ENCODE peak calls at places on chromosome 3, in seven cellular contexts. One of them, this sample, is unnamed.

GRCh38 chr3:107676469-107677309 is 153.9 kb downstream of the BBX start:
- DNase-seq in GM12878: no peak
- DNase-seq in GM06990: no peak
- DNase-seq in activated effector memory CD4-positive, alpha-beta T cell treated with Interleukin-2 at 50 U/mL for 16 hours: no peak
- DNase-seq in HT-29: peak; percentile 51
- DNase-seq in HCEC 1CT: peak; percentile 56
- DNase-seq in activated CD8-positive, alpha-beta memory T cell treated with anti-CD3 and anti-CD28 coated beads, Interleukin-2, amount 50 U/mL, for 48 hours: no peak
- DNase-seq in this sample: no peak

GRCh38 chr3:160830792-160831191 is 74.8 kb downstream of the PPM1L start:
- DNase-seq in activated effector memory CD4-positive, alpha-beta T cell treated with Interleukin-2 at 50 U/mL for 16 hours: no peak
- DNase-seq in GM12878: no peak
- DNase-seq in GM06990: no peak
- DNase-seq in HCEC 1CT: no peak
- DNase-seq in activated CD8-positive, alpha-beta memory T cell treated with anti-CD3 and anti-CD28 coated beads, Interleukin-2, amount 50 U/mL, for 48 hours: no peak
- DNase-seq in HT-29: no peak
- DNase-seq in this sample: no peak

GRCh38 chr3:106913966-106914365 is 463.3 kb upstream of the CCDC54 start:
- DNase-seq in GM12878: no peak
- DNase-seq in GM06990: no peak
- DNase-seq in activated effector memory CD4-positive, alpha-beta T cell treated with Interleukin-2 at 50 U/mL for 16 hours: no peak
- DNase-seq in HCEC 1CT: no peak
- DNase-seq in HT-29: no peak
- DNase-seq in activated CD8-positive, alpha-beta memory T cell treated with anti-CD3 and anti-CD28 coated beads, Interleukin-2, amount 50 U/mL, for 48 hours: no peak
- DNase-seq in this sample: no peak

GRCh38 chr3:12471228-12471627 is 13.1 kb upstream of the TSEN2 start:
- DNase-seq in HT-29: peak; percentile 83
- DNase-seq in activated effector memory CD4-positive, alpha-beta T cell treated with Interleukin-2 at 50 U/mL for 16 hours: no peak
- DNase-seq in HCEC 1CT: no peak
- DNase-seq in GM06990: no peak
- DNase-seq in GM12878: no peak
- DNase-seq in activated CD8-positive, alpha-beta memory T cell treated with anti-CD3 and anti-CD28 coated beads, Interleukin-2, amount 50 U/mL, for 48 hours: peak; percentile 74
- DNase-seq in this sample: no peak

GRCh38 chr3:67561995-67562394 is 92.4 kb downstream of the SUCLG2 start:
- DNase-seq in activated effector memory CD4-positive, alpha-beta T cell treated with Interleukin-2 at 50 U/mL for 16 hours: no peak
- DNase-seq in activated CD8-positive, alpha-beta memory T cell treated with anti-CD3 and anti-CD28 coated beads, Interleukin-2, amount 50 U/mL, for 48 hours: no peak
- DNase-seq in GM06990: no peak
- DNase-seq in HT-29: no peak
- DNase-seq in HCEC 1CT: no peak
- DNase-seq in GM12878: no peak
- DNase-seq in this sample: no peak

GRCh38 chr3:147411777-147412176 is 2.6 kb downstream of the ZIC1 start:
- DNase-seq in HT-29: no peak
- DNase-seq in HCEC 1CT: no peak
- DNase-seq in activated effector memory CD4-positive, alpha-beta T cell treated with Interleukin-2 at 50 U/mL for 16 hours: no peak
- DNase-seq in GM06990: no peak
- DNase-seq in activated CD8-positive, alpha-beta memory T cell treated with anti-CD3 and anti-CD28 coated beads, Interleukin-2, amount 50 U/mL, for 48 hours: no peak
- DNase-seq in GM12878: no peak
- DNase-seq in this sample: no peak

GRCh38 chr3:132536442-132537153 is 60.5 kb upstream of the ACKR4 start:
- DNase-seq in activated effector memory CD4-positive, alpha-beta T cell treated with Interleukin-2 at 50 U/mL for 16 hours: no peak
- DNase-seq in HT-29: peak; percentile 3
- DNase-seq in GM12878: no peak
- DNase-seq in activated CD8-positive, alpha-beta memory T cell treated with anti-CD3 and anti-CD28 coated beads, Interleukin-2, amount 50 U/mL, for 48 hours: no peak
- DNase-seq in GM06990: no peak
- DNase-seq in HCEC 1CT: peak; percentile 14
- DNase-seq in this sample: no peak

GRCh38 chr3:191455257-191455952 is 5.6 kb upstream of the PYDC2 start:
- DNase-seq in HCEC 1CT: no peak
- DNase-seq in GM06990: no peak
- DNase-seq in activated CD8-positive, alpha-beta memory T cell treated with anti-CD3 and anti-CD28 coated beads, Interleukin-2, amount 50 U/mL, for 48 hours: no peak
- DNase-seq in GM12878: peak; percentile 5
- DNase-seq in HT-29: no peak
- DNase-seq in activated effector memory CD4-positive, alpha-beta T cell treated with Interleukin-2 at 50 U/mL for 16 hours: no peak
- DNase-seq in this sample: no peak

GRCh38 chr3:150370982-150371381 is 37.1 kb upstream of the TSC22D2 start:
- DNase-seq in HT-29: no peak
- DNase-seq in GM12878: no peak
- DNase-seq in activated CD8-positive, alpha-beta memory T cell treated with anti-CD3 and anti-CD28 coated beads, Interleukin-2, amount 50 U/mL, for 48 hours: no peak
- DNase-seq in HCEC 1CT: peak; percentile 36
- DNase-seq in GM06990: no peak
- DNase-seq in activated effector memory CD4-positive, alpha-beta T cell treated with Interleukin-2 at 50 U/mL for 16 hours: no peak
- DNase-seq in this sample: no peak

GRCh38 chr3:55648591-55649318 is 161.6 kb upstream of the WNT5A start:
- DNase-seq in activated effector memory CD4-positive, alpha-beta T cell treated with Interleukin-2 at 50 U/mL for 16 hours: no peak
- DNase-seq in GM06990: no peak
- DNase-seq in activated CD8-positive, alpha-beta memory T cell treated with anti-CD3 and anti-CD28 coated beads, Interleukin-2, amount 50 U/mL, for 48 hours: no peak
- DNase-seq in GM12878: no peak
- DNase-seq in HCEC 1CT: no peak
- DNase-seq in HT-29: no peak
- DNase-seq in this sample: no peak

GRCh38 chr3:119639494-119640350 is 20.7 kb downstream of the POPDC2 start:
- DNase-seq in GM06990: peak; percentile 59
- DNase-seq in GM12878: no peak
- DNase-seq in activated CD8-positive, alpha-beta memory T cell treated with anti-CD3 and anti-CD28 coated beads, Interleukin-2, amount 50 U/mL, for 48 hours: no peak
- DNase-seq in HT-29: no peak
- DNase-seq in activated effector memory CD4-positive, alpha-beta T cell treated with Interleukin-2 at 50 U/mL for 16 hours: no peak
- DNase-seq in HCEC 1CT: no peak
- DNase-seq in this sample: no peak

GRCh38 chr3:193389335-193389734 is 10.8 kb upstream of the ATP13A5 start:
- DNase-seq in GM12878: no peak
- DNase-seq in activated CD8-positive, alpha-beta memory T cell treated with anti-CD3 and anti-CD28 coated beads, Interleukin-2, amount 50 U/mL, for 48 hours: no peak
- DNase-seq in GM06990: no peak
- DNase-seq in HT-29: no peak
- DNase-seq in HCEC 1CT: no peak
- DNase-seq in activated effector memory CD4-positive, alpha-beta T cell treated with Interleukin-2 at 50 U/mL for 16 hours: no peak
- DNase-seq in this sample: no peak

GRCh38 chr3:49017646-49017977 is 768 bp downstream of the DALRD3 start:
- DNase-seq in activated CD8-positive, alpha-beta memory T cell treated with anti-CD3 and anti-CD28 coated beads, Interleukin-2, amount 50 U/mL, for 48 hours: no peak
- DNase-seq in HT-29: no peak
- DNase-seq in activated effector memory CD4-positive, alpha-beta T cell treated with Interleukin-2 at 50 U/mL for 16 hours: no peak
- DNase-seq in HCEC 1CT: no peak
- DNase-seq in GM06990: no peak
- DNase-seq in GM12878: no peak
- DNase-seq in this sample: no peak

GRCh38 chr3:172749201-172749965 is 1.1 kb upstream of the ECT2 start:
- DNase-seq in GM06990: no peak
- DNase-seq in activated effector memory CD4-positive, alpha-beta T cell treated with Interleukin-2 at 50 U/mL for 16 hours: no peak
- DNase-seq in GM12878: no peak
- DNase-seq in HCEC 1CT: peak; percentile 96
- DNase-seq in activated CD8-positive, alpha-beta memory T cell treated with anti-CD3 and anti-CD28 coated beads, Interleukin-2, amount 50 U/mL, for 48 hours: no peak
- DNase-seq in HT-29: peak; percentile 91
- DNase-seq in this sample: no peak

GRCh38 chr3:107959767-107960166 is 131.1 kb downstream of the CD47 start:
- DNase-seq in HT-29: no peak
- DNase-seq in GM12878: no peak
- DNase-seq in activated CD8-positive, alpha-beta memory T cell treated with anti-CD3 and anti-CD28 coated beads, Interleukin-2, amount 50 U/mL, for 48 hours: no peak
- DNase-seq in HCEC 1CT: peak; percentile 17
- DNase-seq in GM06990: no peak
- DNase-seq in activated effector memory CD4-positive, alpha-beta T cell treated with Interleukin-2 at 50 U/mL for 16 hours: no peak
- DNase-seq in this sample: no peak

GRCh38 chr3:126287536-126288181 is 69.5 kb downstream of the KLF15 start:
- DNase-seq in activated CD8-positive, alpha-beta memory T cell treated with anti-CD3 and anti-CD28 coated beads, Interleukin-2, amount 50 U/mL, for 48 hours: peak; percentile 42
- DNase-seq in activated effector memory CD4-positive, alpha-beta T cell treated with Interleukin-2 at 50 U/mL for 16 hours: no peak
- DNase-seq in GM12878: no peak
- DNase-seq in GM06990: no peak
- DNase-seq in HCEC 1CT: no peak
- DNase-seq in HT-29: peak; percentile 78
- DNase-seq in this sample: peak; percentile 87

GRCh38 chr3:155423526-155423925 is 130.0 kb upstream of the STRIT1 start:
- DNase-seq in GM12878: no peak
- DNase-seq in activated CD8-positive, alpha-beta memory T cell treated with anti-CD3 and anti-CD28 coated beads, Interleukin-2, amount 50 U/mL, for 48 hours: no peak
- DNase-seq in HT-29: no peak
- DNase-seq in HCEC 1CT: no peak
- DNase-seq in GM06990: no peak
- DNase-seq in activated effector memory CD4-positive, alpha-beta T cell treated with Interleukin-2 at 50 U/mL for 16 hours: no peak
- DNase-seq in this sample: no peak

GRCh38 chr3:20648294-20648693 is 462.3 kb upstream of the SGO1 start:
- DNase-seq in HT-29: no peak
- DNase-seq in activated effector memory CD4-positive, alpha-beta T cell treated with Interleukin-2 at 50 U/mL for 16 hours: no peak
- DNase-seq in HCEC 1CT: peak; percentile 74
- DNase-seq in GM06990: no peak
- DNase-seq in GM12878: no peak
- DNase-seq in activated CD8-positive, alpha-beta memory T cell treated with anti-CD3 and anti-CD28 coated beads, Interleukin-2, amount 50 U/mL, for 48 hours: no peak
- DNase-seq in this sample: no peak

GRCh38 chr3:120450914-120451669 is at the start of gene FSTL1:
- DNase-seq in HT-29: no peak
- DNase-seq in activated effector memory CD4-positive, alpha-beta T cell treated with Interleukin-2 at 50 U/mL for 16 hours: no peak
- DNase-seq in HCEC 1CT: peak; percentile 52
- DNase-seq in activated CD8-positive, alpha-beta memory T cell treated with anti-CD3 and anti-CD28 coated beads, Interleukin-2, amount 50 U/mL, for 48 hours: no peak
- DNase-seq in GM12878: no peak
- DNase-seq in GM06990: no peak
- DNase-seq in this sample: peak; percentile 86

GRCh38 chr3:107796786-107797185 is 274.0 kb downstream of the BBX start:
- DNase-seq in GM06990: no peak
- DNase-seq in HCEC 1CT: peak; percentile 47
- DNase-seq in HT-29: peak; percentile 61
- DNase-seq in activated CD8-positive, alpha-beta memory T cell treated with anti-CD3 and anti-CD28 coated beads, Interleukin-2, amount 50 U/mL, for 48 hours: no peak
- DNase-seq in GM12878: no peak
- DNase-seq in activated effector memory CD4-positive, alpha-beta T cell treated with Interleukin-2 at 50 U/mL for 16 hours: no peak
- DNase-seq in this sample: no peak

GRCh38 chr3:171260899-171261298 is 199.3 kb downstream of the TNIK start:
- DNase-seq in activated effector memory CD4-positive, alpha-beta T cell treated with Interleukin-2 at 50 U/mL for 16 hours: no peak
- DNase-seq in GM12878: no peak
- DNase-seq in activated CD8-positive, alpha-beta memory T cell treated with anti-CD3 and anti-CD28 coated beads, Interleukin-2, amount 50 U/mL, for 48 hours: no peak
- DNase-seq in HT-29: peak; percentile 77
- DNase-seq in GM06990: no peak
- DNase-seq in HCEC 1CT: no peak
- DNase-seq in this sample: no peak

GRCh38 chr3:183327343-183327742 is 74.3 kb downstream of the B3GNT5 start:
- DNase-seq in GM12878: no peak
- DNase-seq in activated effector memory CD4-positive, alpha-beta T cell treated with Interleukin-2 at 50 U/mL for 16 hours: no peak
- DNase-seq in activated CD8-positive, alpha-beta memory T cell treated with anti-CD3 and anti-CD28 coated beads, Interleukin-2, amount 50 U/mL, for 48 hours: no peak
- DNase-seq in HCEC 1CT: no peak
- DNase-seq in GM06990: no peak
- DNase-seq in HT-29: no peak
- DNase-seq in this sample: no peak

GRCh38 chr3:182794806-182795369 is 1.6 kb downstream of the ATP11B start:
- DNase-seq in GM12878: no peak
- DNase-seq in activated CD8-positive, alpha-beta memory T cell treated with anti-CD3 and anti-CD28 coated beads, Interleukin-2, amount 50 U/mL, for 48 hours: no peak
- DNase-seq in GM06990: no peak
- DNase-seq in activated effector memory CD4-positive, alpha-beta T cell treated with Interleukin-2 at 50 U/mL for 16 hours: no peak
- DNase-seq in HCEC 1CT: peak; percentile 17
- DNase-seq in HT-29: no peak
- DNase-seq in this sample: no peak

GRCh38 chr3:36969540-36970432 is 23.1 kb downstream of the EPM2AIP1 start:
- DNase-seq in activated CD8-positive, alpha-beta memory T cell treated with anti-CD3 and anti-CD28 coated beads, Interleukin-2, amount 50 U/mL, for 48 hours: peak; percentile 59
- DNase-seq in GM12878: peak; percentile 80
- DNase-seq in HT-29: no peak
- DNase-seq in HCEC 1CT: peak; percentile 72
- DNase-seq in activated effector memory CD4-positive, alpha-beta T cell treated with Interleukin-2 at 50 U/mL for 16 hours: peak; percentile 15
- DNase-seq in GM06990: peak; percentile 58
- DNase-seq in this sample: no peak

GRCh38 chr3:146148468-146148931 is 12.5 kb downstream of the PLOD2 start:
- DNase-seq in activated CD8-positive, alpha-beta memory T cell treated with anti-CD3 and anti-CD28 coated beads, Interleukin-2, amount 50 U/mL, for 48 hours: no peak
- DNase-seq in HCEC 1CT: peak; percentile 62
- DNase-seq in GM06990: no peak
- DNase-seq in GM12878: no peak
- DNase-seq in HT-29: no peak
- DNase-seq in activated effector memory CD4-positive, alpha-beta T cell treated with Interleukin-2 at 50 U/mL for 16 hours: no peak
- DNase-seq in this sample: no peak

GRCh38 chr3:172145287-172145686 is 105.9 kb downstream of the FNDC3B start:
- DNase-seq in activated effector memory CD4-positive, alpha-beta T cell treated with Interleukin-2 at 50 U/mL for 16 hours: no peak
- DNase-seq in HT-29: no peak
- DNase-seq in GM12878: peak; percentile 60
- DNase-seq in GM06990: no peak
- DNase-seq in HCEC 1CT: no peak
- DNase-seq in activated CD8-positive, alpha-beta memory T cell treated with anti-CD3 and anti-CD28 coated beads, Interleukin-2, amount 50 U/mL, for 48 hours: no peak
- DNase-seq in this sample: no peak

GRCh38 chr3:194029846-194030245 is 106.1 kb upstream of the HES1 start:
- DNase-seq in activated effector memory CD4-positive, alpha-beta T cell treated with Interleukin-2 at 50 U/mL for 16 hours: no peak
- DNase-seq in activated CD8-positive, alpha-beta memory T cell treated with anti-CD3 and anti-CD28 coated beads, Interleukin-2, amount 50 U/mL, for 48 hours: no peak
- DNase-seq in GM06990: no peak
- DNase-seq in HCEC 1CT: no peak
- DNase-seq in HT-29: no peak
- DNase-seq in GM12878: no peak
- DNase-seq in this sample: no peak

GRCh38 chr3:49826016-49826415 is 12.3 kb upstream of the UBA7 start:
- DNase-seq in HCEC 1CT: no peak
- DNase-seq in activated effector memory CD4-positive, alpha-beta T cell treated with Interleukin-2 at 50 U/mL for 16 hours: no peak
- DNase-seq in GM06990: no peak
- DNase-seq in HT-29: no peak
- DNase-seq in activated CD8-positive, alpha-beta memory T cell treated with anti-CD3 and anti-CD28 coated beads, Interleukin-2, amount 50 U/mL, for 48 hours: no peak
- DNase-seq in GM12878: no peak
- DNase-seq in this sample: no peak

GRCh38 chr3:116038968-116039950 is 406.0 kb downstream of the LSAMP start:
- DNase-seq in GM12878: no peak
- DNase-seq in activated effector memory CD4-positive, alpha-beta T cell treated with Interleukin-2 at 50 U/mL for 16 hours: no peak
- DNase-seq in activated CD8-positive, alpha-beta memory T cell treated with anti-CD3 and anti-CD28 coated beads, Interleukin-2, amount 50 U/mL, for 48 hours: no peak
- DNase-seq in HT-29: no peak
- DNase-seq in HCEC 1CT: no peak
- DNase-seq in GM06990: no peak
- DNase-seq in this sample: no peak

GRCh38 chr3:7504886-7505775 is 644.2 kb downstream of the GRM7 start:
- DNase-seq in GM12878: no peak
- DNase-seq in HCEC 1CT: no peak
- DNase-seq in activated effector memory CD4-positive, alpha-beta T cell treated with Interleukin-2 at 50 U/mL for 16 hours: no peak
- DNase-seq in activated CD8-positive, alpha-beta memory T cell treated with anti-CD3 and anti-CD28 coated beads, Interleukin-2, amount 50 U/mL, for 48 hours: no peak
- DNase-seq in HT-29: peak; percentile 73
- DNase-seq in GM06990: no peak
- DNase-seq in this sample: no peak

GRCh38 chr3:184645304-184645703 is 66.6 kb downstream of the MAGEF1 start:
- DNase-seq in GM12878: no peak
- DNase-seq in GM06990: no peak
- DNase-seq in activated CD8-positive, alpha-beta memory T cell treated with anti-CD3 and anti-CD28 coated beads, Interleukin-2, amount 50 U/mL, for 48 hours: no peak
- DNase-seq in activated effector memory CD4-positive, alpha-beta T cell treated with Interleukin-2 at 50 U/mL for 16 hours: no peak
- DNase-seq in HCEC 1CT: no peak
- DNase-seq in HT-29: no peak
- DNase-seq in this sample: no peak

GRCh38 chr3:166110102-166110501 is 272.9 kb upstream of the BCHE start:
- DNase-seq in activated CD8-positive, alpha-beta memory T cell treated with anti-CD3 and anti-CD28 coated beads, Interleukin-2, amount 50 U/mL, for 48 hours: no peak
- DNase-seq in GM06990: no peak
- DNase-seq in HT-29: no peak
- DNase-seq in activated effector memory CD4-positive, alpha-beta T cell treated with Interleukin-2 at 50 U/mL for 16 hours: no peak
- DNase-seq in HCEC 1CT: no peak
- DNase-seq in GM12878: no peak
- DNase-seq in this sample: no peak

GRCh38 chr3:117346878-117347277 is 637.3 kb downstream of the TUSC7 start:
- DNase-seq in GM06990: no peak
- DNase-seq in activated CD8-positive, alpha-beta memory T cell treated with anti-CD3 and anti-CD28 coated beads, Interleukin-2, amount 50 U/mL, for 48 hours: no peak
- DNase-seq in HT-29: no peak
- DNase-seq in GM12878: no peak
- DNase-seq in activated effector memory CD4-positive, alpha-beta T cell treated with Interleukin-2 at 50 U/mL for 16 hours: no peak
- DNase-seq in HCEC 1CT: no peak
- DNase-seq in this sample: no peak

GRCh38 chr3:156149781-156150375 is 29.5 kb downstream of the KCNAB1 start:
- DNase-seq in HT-29: no peak
- DNase-seq in GM06990: no peak
- DNase-seq in GM12878: no peak
- DNase-seq in activated CD8-positive, alpha-beta memory T cell treated with anti-CD3 and anti-CD28 coated beads, Interleukin-2, amount 50 U/mL, for 48 hours: no peak
- DNase-seq in activated effector memory CD4-positive, alpha-beta T cell treated with Interleukin-2 at 50 U/mL for 16 hours: no peak
- DNase-seq in HCEC 1CT: no peak
- DNase-seq in this sample: no peak

GRCh38 chr3:46112296-46112695 is 85.0 kb upstream of the XCR1 start:
- DNase-seq in activated CD8-positive, alpha-beta memory T cell treated with anti-CD3 and anti-CD28 coated beads, Interleukin-2, amount 50 U/mL, for 48 hours: no peak
- DNase-seq in GM12878: no peak
- DNase-seq in activated effector memory CD4-positive, alpha-beta T cell treated with Interleukin-2 at 50 U/mL for 16 hours: no peak
- DNase-seq in GM06990: no peak
- DNase-seq in HCEC 1CT: peak; percentile 83
- DNase-seq in HT-29: no peak
- DNase-seq in this sample: no peak

GRCh38 chr3:29922990-29923746 is 642.3 kb downstream of the RBMS3 start:
- DNase-seq in GM06990: no peak
- DNase-seq in activated CD8-positive, alpha-beta memory T cell treated with anti-CD3 and anti-CD28 coated beads, Interleukin-2, amount 50 U/mL, for 48 hours: no peak
- DNase-seq in HCEC 1CT: peak; percentile 95
- DNase-seq in HT-29: peak; percentile 18
- DNase-seq in activated effector memory CD4-positive, alpha-beta T cell treated with Interleukin-2 at 50 U/mL for 16 hours: no peak
- DNase-seq in GM12878: no peak
- DNase-seq in this sample: no peak

GRCh38 chr3:5301671-5302297 is 114.3 kb downstream of the EDEM1 start:
- DNase-seq in activated CD8-positive, alpha-beta memory T cell treated with anti-CD3 and anti-CD28 coated beads, Interleukin-2, amount 50 U/mL, for 48 hours: no peak
- DNase-seq in HCEC 1CT: no peak
- DNase-seq in GM12878: no peak
- DNase-seq in HT-29: no peak
- DNase-seq in activated effector memory CD4-positive, alpha-beta T cell treated with Interleukin-2 at 50 U/mL for 16 hours: no peak
- DNase-seq in GM06990: no peak
- DNase-seq in this sample: no peak